ENCODE peak calls at places on chromosome 6, in ten cellular contexts. C is prostate gland, A is hepatocyte, Z is tibial artery, I is pancreas, U is HCT116, D is AG09309, S is sigmoid colon, L is lung, W is left ventricle myocardium inferior. K is an unnamed sample.

GRCh38 chr6:110255356-110255755 is 75.1 kb downstream of the CDC40 start:
- DNase-seq in C (no peak), A (peak; percentile 63), Z (no peak), I (no peak), U (no peak), D (no peak), S (no peak), L (no peak), W (no peak), K (peak; percentile 14)

GRCh38 chr6:148335582-148335981 is 7.1 kb upstream of the SASH1 start:
- DNase-seq in C (no peak), A (no peak), Z (no peak), I (no peak), U (no peak), D (no peak), S (no peak), L (no peak), W (no peak), K (no peak)

GRCh38 chr6:4603291-4603690 is 172.9 kb upstream of the CDYL start:
- DNase-seq in C (no peak), A (peak; percentile 33), Z (peak; percentile 82), I (no peak), U (peak; percentile 16), D (peak; percentile 93), S (peak; percentile 81), L (peak; percentile 50), W (peak; percentile 35), K (no peak)

GRCh38 chr6:155284775-155285174 is 21.0 kb downstream of the CLDN20 start:
- DNase-seq in C (no peak), A (no peak), Z (no peak), I (no peak), U (no peak), D (no peak), S (no peak), L (no peak), W (no peak), K (no peak)

GRCh38 chr6:92201618-92202017 is 1217.7 kb downstream of the EPHA7 start:
- DNase-seq in C (no peak), A (no peak), Z (no peak), I (no peak), U (no peak), D (no peak), S (no peak), L (no peak), W (no peak), K (no peak)

GRCh38 chr6:15628499-15629131 is 34.2 kb downstream of the DTNBP1 start:
- DNase-seq in C (no peak), A (peak; percentile 8), Z (no peak), I (no peak), U (no peak), D (peak; percentile 59), S (no peak), L (no peak), W (no peak), K (peak; percentile 12)

GRCh38 chr6:150394053-150394875 is 25.5 kb downstream of the IYD start:
- DNase-seq in C (no peak), A (no peak), Z (no peak), I (no peak), U (no peak), D (no peak), S (no peak), L (no peak), W (no peak), K (no peak)

GRCh38 chr6:154923199-154923869 is 71.8 kb upstream of the TIAM2 start:
- DNase-seq in C (no peak), A (no peak), Z (no peak), I (no peak), U (no peak), D (no peak), S (no peak), L (no peak), W (no peak), K (no peak)

GRCh38 chr6:137080711-137081110 is 35.9 kb upstream of the IL20RA start:
- DNase-seq in C (no peak), A (no peak), Z (no peak), I (no peak), U (no peak), D (no peak), S (no peak), L (no peak), W (no peak), K (no peak)

GRCh38 chr6:12873706-12874105 is 157.1 kb downstream of the PHACTR1 start:
- DNase-seq in C (no peak), A (no peak), Z (no peak), I (no peak), U (no peak), D (no peak), S (no peak), L (no peak), W (no peak), K (no peak)

GRCh38 chr6:33116881-33117711 is 41.3 kb downstream of the HLA-DPB1 start:
- DNase-seq in C (no peak), A (peak; percentile 33), Z (no peak), I (no peak), U (no peak), D (no peak), S (no peak), L (no peak), W (no peak), K (no peak)

GRCh38 chr6:33118525-33119123 is 42.8 kb downstream of the HLA-DPB1 start:
- DNase-seq in C (peak; percentile 42), A (peak; percentile 69), Z (no peak), I (no peak), U (peak; percentile 46), D (peak; percentile 7), S (no peak), L (no peak), W (no peak), K (peak; percentile 32)

GRCh38 chr6:33114428-33114827 is 38.6 kb downstream of the HLA-DPB1 start:
- DNase-seq in C (no peak), A (no peak), Z (no peak), I (no peak), U (no peak), D (no peak), S (no peak), L (no peak), W (no peak), K (no peak)

GRCh38 chr6:33116417-33116816 is 40.6 kb downstream of the HLA-DPB1 start:
- DNase-seq in C (no peak), A (no peak), Z (no peak), I (no peak), U (no peak), D (no peak), S (no peak), L (no peak), W (no peak), K (no peak)

GRCh38 chr6:33117826-33118277 is 42.1 kb downstream of the HLA-DPB1 start:
- DNase-seq in C (no peak), A (no peak), Z (no peak), I (no peak), U (no peak), D (no peak), S (no peak), L (no peak), W (no peak), K (no peak)
- H3K4me3 ChIP-seq in C (no peak overlapping the region), A (no peak overlapping the region), Z (no peak overlapping the region), I (no peak overlapping the region), U (no peak overlapping the region), D (no peak overlapping the region), S (no peak overlapping the region), L (no peak overlapping the region), W (no peak overlapping the region), K (no peak overlapping the region)

GRCh38 chr6:28953039-28953872 is 29.5 kb upstream of the TRIM27 start:
- DNase-seq in C (no peak), A (peak; percentile 81), Z (no peak), I (no peak), U (peak; percentile 36), D (no peak), S (no peak), L (peak; percentile 33), W (no peak), K (no peak)
- TF ChIP-seq CTCF in C (no peak), A (no peak), Z (no peak), I (no peak), U (no peak), D (no peak), S (no peak), L (no peak), W (no peak), K (no peak)

GRCh38 chr6:121201108-121201507 is 133.2 kb downstream of the TBC1D32 start:
- DNase-seq in C (no peak), A (no peak), Z (no peak), I (no peak), U (no peak), D (no peak), S (no peak), L (no peak), W (no peak), K (no peak)
- H3K4me3 ChIP-seq in C (no peak overlapping the region), A (no peak overlapping the region), Z (no peak overlapping the region), I (no peak overlapping the region), U (no peak overlapping the region), D (no peak overlapping the region), S (no peak overlapping the region), L (no peak overlapping the region), W (no peak overlapping the region), K (no peak overlapping the region)

GRCh38 chr6:165999279-165999678 is 168.4 kb downstream of the TBXT start:
- DNase-seq in C (no peak), A (no peak), Z (no peak), I (no peak), U (no peak), D (no peak), S (no peak), L (no peak), W (no peak), K (no peak)
- TF ChIP-seq CTCF in C (no peak), A (no peak), Z (no peak), I (no peak), U (no peak), D (no peak), S (no peak), L (no peak), W (no peak), K (no peak)

DNA sequence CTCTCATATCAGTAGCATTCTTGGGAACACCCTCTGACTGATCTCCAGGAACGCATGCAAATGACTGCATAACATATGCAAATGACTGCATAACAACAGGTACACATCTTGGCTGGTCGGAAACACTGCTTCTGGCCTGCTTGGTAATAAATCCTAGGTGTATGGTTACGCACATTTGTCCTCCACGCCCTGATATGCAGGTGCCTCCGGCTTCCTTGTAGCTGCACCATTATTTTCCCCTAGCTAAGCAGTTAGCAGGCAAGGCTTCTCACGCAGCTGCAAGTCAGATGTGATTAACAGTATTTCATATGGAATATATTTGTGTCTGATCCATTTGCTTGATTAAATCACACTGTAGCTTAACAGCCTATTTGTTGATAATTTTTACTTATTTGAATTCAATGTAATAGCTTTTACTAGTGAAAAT is 5.9 kb downstream of the RPS6KA2 start:
- DNase-seq in C (no peak), A (no peak), Z (no peak), I (no peak), U (no peak), D (no peak), S (no peak), L (no peak), W (no peak), K (no peak)
- H3K4me3 ChIP-seq in C (no peak overlapping the region), A (no peak overlapping the region), Z (no peak overlapping the region), I (no peak overlapping the region), U (no peak overlapping the region), D (no peak overlapping the region), S (no peak overlapping the region), L (no peak overlapping the region), W (no peak overlapping the region), K (no peak overlapping the region)